ENCODE peak calls at places on chromosomes 16 and 17, in four cellular contexts. One of them, this sample, is unnamed.

GRCh38 chr16:87076950-87077749 is 240.0 kb downstream of the C16orf95 start:
- DNase-seq in stimulated activated CD8-positive, alpha-beta memory T cell treated with anti-CD3 and anti-CD28 coated beads, Interleukin-15, amount 100 ng/mL, for 48 hours: peak
- DNase-seq in stimulated activated CD4-positive, alpha-beta T cell treated with anti-CD3 and anti-CD28 coated beads, Interleukin-12 subunit alpha, Interleukin-12 subunit beta, amount 100 ng/mL, for 4 hours: peak
- DNase-seq in upper lobe of right lung: peak
- DNase-seq in this sample: no peak

GRCh38 chr16:10608687-10609409 is 28.4 kb upstream of the EMP2 start:
- DNase-seq in stimulated activated CD8-positive, alpha-beta memory T cell treated with anti-CD3 and anti-CD28 coated beads, Interleukin-15, amount 100 ng/mL, for 48 hours: no peak
- DNase-seq in stimulated activated CD4-positive, alpha-beta T cell treated with anti-CD3 and anti-CD28 coated beads, Interleukin-12 subunit alpha, Interleukin-12 subunit beta, amount 100 ng/mL, for 4 hours: no peak
- DNase-seq in upper lobe of right lung: peak
- DNase-seq in this sample: no peak

GRCh38 chr17:64741924-64742670 is 80.0 kb upstream of the SMURF2 start:
- DNase-seq in stimulated activated CD4-positive, alpha-beta T cell treated with anti-CD3 and anti-CD28 coated beads, Interleukin-12 subunit alpha, Interleukin-12 subunit beta, amount 100 ng/mL, for 4 hours: no peak
- DNase-seq in upper lobe of right lung: no peak
- DNase-seq in stimulated activated CD8-positive, alpha-beta memory T cell treated with anti-CD3 and anti-CD28 coated beads, Interleukin-15, amount 100 ng/mL, for 48 hours: no peak
- DNase-seq in this sample: no peak

GRCh38 chr17:49471089-49471683 is 23.9 kb upstream of the NGFR start:
- DNase-seq in stimulated activated CD4-positive, alpha-beta T cell treated with anti-CD3 and anti-CD28 coated beads, Interleukin-12 subunit alpha, Interleukin-12 subunit beta, amount 100 ng/mL, for 4 hours: no peak
- DNase-seq in stimulated activated CD8-positive, alpha-beta memory T cell treated with anti-CD3 and anti-CD28 coated beads, Interleukin-15, amount 100 ng/mL, for 48 hours: no peak
- DNase-seq in upper lobe of right lung: no peak
- DNase-seq in this sample: no peak

GRCh38 chr17:7988750-7989178 is 13.7 kb upstream of the GUCY2D start:
- DNase-seq in stimulated activated CD8-positive, alpha-beta memory T cell treated with anti-CD3 and anti-CD28 coated beads, Interleukin-15, amount 100 ng/mL, for 48 hours: peak
- DNase-seq in stimulated activated CD4-positive, alpha-beta T cell treated with anti-CD3 and anti-CD28 coated beads, Interleukin-12 subunit alpha, Interleukin-12 subunit beta, amount 100 ng/mL, for 4 hours: no peak
- DNase-seq in upper lobe of right lung: no peak
- DNase-seq in this sample: no peak

GRCh38 chr17:13385481-13385907 is 216.2 kb downstream of the HS3ST3A1 start:
- DNase-seq in stimulated activated CD8-positive, alpha-beta memory T cell treated with anti-CD3 and anti-CD28 coated beads, Interleukin-15, amount 100 ng/mL, for 48 hours: no peak
- DNase-seq in stimulated activated CD4-positive, alpha-beta T cell treated with anti-CD3 and anti-CD28 coated beads, Interleukin-12 subunit alpha, Interleukin-12 subunit beta, amount 100 ng/mL, for 4 hours: no peak
- DNase-seq in upper lobe of right lung: no peak
- DNase-seq in this sample: no peak

GRCh38 chr17:76753061-76753961 is 15.4 kb downstream of the MFSD11 start:
- DNase-seq in stimulated activated CD8-positive, alpha-beta memory T cell treated with anti-CD3 and anti-CD28 coated beads, Interleukin-15, amount 100 ng/mL, for 48 hours: no peak
- DNase-seq in upper lobe of right lung: no peak
- DNase-seq in stimulated activated CD4-positive, alpha-beta T cell treated with anti-CD3 and anti-CD28 coated beads, Interleukin-12 subunit alpha, Interleukin-12 subunit beta, amount 100 ng/mL, for 4 hours: no peak
- DNase-seq in this sample: no peak

GRCh38 chr16:46801428-46802049 is 29.4 kb downstream of the C16orf87 start:
- DNase-seq in upper lobe of right lung: no peak
- DNase-seq in stimulated activated CD4-positive, alpha-beta T cell treated with anti-CD3 and anti-CD28 coated beads, Interleukin-12 subunit alpha, Interleukin-12 subunit beta, amount 100 ng/mL, for 4 hours: no peak
- DNase-seq in stimulated activated CD8-positive, alpha-beta memory T cell treated with anti-CD3 and anti-CD28 coated beads, Interleukin-15, amount 100 ng/mL, for 48 hours: no peak
- DNase-seq in this sample: no peak

GRCh38 chr17:1865252-1866037 is 35.6 kb downstream of the RPA1 start:
- DNase-seq in upper lobe of right lung: no peak
- DNase-seq in stimulated activated CD8-positive, alpha-beta memory T cell treated with anti-CD3 and anti-CD28 coated beads, Interleukin-15, amount 100 ng/mL, for 48 hours: peak
- DNase-seq in stimulated activated CD4-positive, alpha-beta T cell treated with anti-CD3 and anti-CD28 coated beads, Interleukin-12 subunit alpha, Interleukin-12 subunit beta, amount 100 ng/mL, for 4 hours: peak
- DNase-seq in this sample: no peak

GRCh38 chr17:67442787-67443624 is 65.9 kb downstream of the PITPNC1 start:
- DNase-seq in stimulated activated CD8-positive, alpha-beta memory T cell treated with anti-CD3 and anti-CD28 coated beads, Interleukin-15, amount 100 ng/mL, for 48 hours: no peak
- DNase-seq in upper lobe of right lung: peak
- DNase-seq in stimulated activated CD4-positive, alpha-beta T cell treated with anti-CD3 and anti-CD28 coated beads, Interleukin-12 subunit alpha, Interleukin-12 subunit beta, amount 100 ng/mL, for 4 hours: no peak
- DNase-seq in this sample: no peak

This sample was measured in 8988T.